ENCODE peak calls at places on chromosomes 5 and 9, in nine cellular contexts. T is heart right ventricle; W is psoas muscle; N is tibial artery; O is PC-3; P is CD8-positive, alpha-beta T cell; R is mammary epithelial cell; U is AG04450; C is bronchial epithelial cell. H is an unnamed sample.

GRCh38 chr9:4195285-4195684 is 104.6 kb downstream of the GLIS3 start:
- DNase-seq in T (no peak), W (no peak), N (no peak), O (no peak), P (no peak), R (no peak), U (no peak), C (no peak), H (no peak)

GRCh38 chr9:122228906-122229837 is at the start of gene LHX6:
- DNase-seq in T (no peak), W (no peak), N (no peak), O (peak; percentile 38), P (no peak), R (peak; percentile 54), U (no peak), C (peak; percentile 29), H (no peak)

GRCh38 chr5:138942066-138942465 is 66.9 kb upstream of the LRRTM2 start:
- DNase-seq in T (no peak), W (no peak), N (no peak), O (no peak), P (no peak), R (no peak), U (no peak), C (no peak), H (no peak)

GRCh38 chr5:115543931-115544370 is 624 bp downstream of the FEM1C start:
- DNase-seq in T (peak; percentile 26), W (peak; percentile 63), N (peak; percentile 78), O (peak; percentile 26), P (peak; percentile 8), R (peak; percentile 61), U (no peak), C (peak; percentile 33), H (peak; percentile 66)

GRCh38 chr5:107112207-107112606 is 558.5 kb downstream of the EFNA5 start:
- DNase-seq in T (no peak), W (no peak), N (no peak), O (no peak), P (no peak), R (no peak), U (no peak), C (no peak), H (no peak)

GRCh38 chr9:101478906-101479305 is 43.3 kb upstream of the ALDOB start:
- DNase-seq in T (no peak), W (no peak), N (no peak), O (no peak), P (no peak), R (no peak), U (no peak), C (peak; percentile 52), H (no peak)

GRCh38 chr9:105072476-105072875 is 144.5 kb upstream of the ABCA1 start:
- DNase-seq in T (no peak), W (no peak), N (no peak), O (no peak), P (no peak), R (no peak), U (no peak), C (no peak), H (no peak)

GRCh38 chr9:88530051-88530450 is 4.9 kb upstream of the NXNL2 start:
- DNase-seq in T (no peak), W (no peak), N (no peak), O (peak; percentile 69), P (no peak), R (no peak), U (no peak), C (peak; percentile 17), H (no peak)

GRCh38 chr5:83082750-83083149 is 5.4 kb downstream of the XRCC4 start:
- DNase-seq in T (no peak), W (no peak), N (no peak), O (no peak), P (no peak), R (no peak), U (no peak), C (no peak), H (no peak)

GRCh38 chr5:32233696-32234447 is 59.8 kb upstream of the GOLPH3 start:
- DNase-seq in T (no peak), W (no peak), N (no peak), O (peak; percentile 17), P (no peak), R (peak; percentile 71), U (no peak), C (peak; percentile 35), H (peak; percentile 31)

GRCh38 chr9:132670359-132670815 is at the start of gene GTF3C4:
- DNase-seq in T (peak; percentile 88), W (peak; percentile 92), N (peak; percentile 91), O (peak; percentile 61), P (peak; percentile 79), R (peak; percentile 75), U (peak; percentile 42), C (no peak), H (peak; percentile 87)

GRCh38 chr5:148476302-148476701 is 92.5 kb downstream of the FBXO38 start:
- DNase-seq in T (no peak), W (no peak), N (no peak), O (no peak), P (no peak), R (no peak), U (no peak), C (no peak), H (no peak)

DNA sequence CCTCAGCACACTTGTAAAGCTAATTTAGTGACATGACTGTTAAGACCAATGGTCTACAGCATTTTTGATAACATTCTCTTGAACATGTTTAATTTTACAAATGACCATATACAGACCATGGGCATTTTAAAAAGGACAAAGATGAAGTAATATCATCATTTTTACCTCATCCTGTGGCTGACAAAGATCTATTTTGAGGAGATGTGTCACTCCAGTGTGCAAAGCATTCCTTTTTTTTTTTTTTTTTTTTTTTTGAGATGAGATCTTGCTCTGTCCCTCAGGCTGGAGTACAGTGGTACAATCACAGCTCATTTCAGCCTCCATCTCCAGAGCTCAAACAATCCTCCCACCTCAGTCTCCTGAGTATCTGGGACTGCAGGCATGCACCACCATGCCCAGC is 118.2 kb upstream of the TBC1D2 start:
- DNase-seq in T (no peak), W (no peak), N (no peak), O (no peak), P (no peak), R (no peak), U (no peak), C (peak; percentile 40), H (no peak)
- H3K27me3 ChIP-seq in T (no peaks in the 10 kb centered on the region), W (no peaks in the 10 kb centered on the region), N (no peaks in the 10 kb centered on the region), O (no peaks in the 10 kb centered on the region), P (no peaks in the 10 kb centered on the region), R (no peaks in the 10 kb centered on the region), U (no peaks in the 10 kb centered on the region), C (no peaks in the 10 kb centered on the region), H (no peaks in the 10 kb centered on the region)

GRCh38 chr5:2586016-2586715 is 165.3 kb downstream of the IRX2 start:
- DNase-seq in T (no peak), W (no peak), N (no peak), O (no peak), P (no peak), R (no peak), U (no peak), C (no peak), H (no peak)

GRCh38 chr5:2582507-2582906 is 169.0 kb downstream of the IRX2 start:
- DNase-seq in T (no peak), W (no peak), N (no peak), O (no peak), P (no peak), R (no peak), U (no peak), C (no peak), H (no peak)

GRCh38 chr5:2584579-2584978 is 166.9 kb downstream of the IRX2 start:
- DNase-seq in T (no peak), W (no peak), N (no peak), O (no peak), P (no peak), R (no peak), U (no peak), C (no peak), H (no peak)

GRCh38 chr5:2591777-2592453 is 159.6 kb downstream of the IRX2 start:
- DNase-seq in T (no peak), W (no peak), N (no peak), O (no peak), P (no peak), R (no peak), U (no peak), C (no peak), H (no peak)

GRCh38 chr5:2587189-2588031 is 164.1 kb downstream of the IRX2 start:
- DNase-seq in T (no peak), W (no peak), N (no peak), O (no peak), P (no peak), R (no peak), U (no peak), C (no peak), H (peak; percentile 3)
- H3K27me3 ChIP-seq in T (peaks cover 18% of the 10 kb centered on the region), W (no peaks in the 10 kb centered on the region), N (peaks cover 3% of the 10 kb centered on the region), O (no peaks in the 10 kb centered on the region), P (no peaks in the 10 kb centered on the region), R (no peaks in the 10 kb centered on the region), U (no peaks in the 10 kb centered on the region), C (no peaks in the 10 kb centered on the region), H (no peaks in the 10 kb centered on the region)

GRCh38 chr9:93190133-93190525 is 6.2 kb downstream of the WNK2 start:
- DNase-seq in T (no peak), W (no peak), N (no peak), O (no peak), P (no peak), R (no peak), U (no peak), C (no peak), H (no peak)

GRCh38 chr9:93190656-93191353 is 6.9 kb downstream of the WNK2 start:
- DNase-seq in T (no peak), W (no peak), N (no peak), O (no peak), P (no peak), R (no peak), U (no peak), C (no peak), H (no peak)

GRCh38 chr9:93192721-93193372 is 8.9 kb downstream of the WNK2 start:
- DNase-seq in T (no peak), W (peak; percentile 8), N (no peak), O (no peak), P (no peak), R (no peak), U (no peak), C (no peak), H (peak; percentile 28)

GRCh38 chr9:93189369-93190132 is 5.6 kb downstream of the WNK2 start:
- DNase-seq in T (no peak), W (peak; percentile 56), N (no peak), O (no peak), P (no peak), R (no peak), U (no peak), C (no peak), H (peak; percentile 31)

DNA sequence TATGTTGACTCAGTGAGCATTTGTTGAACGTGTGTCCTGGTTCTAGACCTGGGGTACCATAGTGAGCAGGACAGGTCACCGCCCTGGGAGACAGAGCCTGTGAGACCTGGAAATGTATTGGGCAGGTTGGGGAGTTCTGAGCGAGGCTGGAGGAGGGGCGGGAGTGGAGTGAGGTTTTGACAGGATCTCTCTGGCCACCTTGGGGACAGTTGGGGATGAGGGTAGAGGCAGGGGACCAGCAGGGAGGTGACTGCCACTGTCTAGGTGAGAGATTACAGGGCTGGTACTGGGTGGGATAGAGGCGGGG is 7.4 kb downstream of the WNK2 start:
- DNase-seq in T (no peak), W (no peak), N (no peak), O (no peak), P (no peak), R (no peak), U (no peak), C (no peak), H (no peak)
- H3K27me3 ChIP-seq in T (no peaks in the 10 kb centered on the region), W (no peaks in the 10 kb centered on the region), N (no peaks in the 10 kb centered on the region), O (no peaks in the 10 kb centered on the region), P (no peaks in the 10 kb centered on the region), R (peaks cover 3% of the 10 kb centered on the region), U (peaks cover 26% of the 10 kb centered on the region), C (peaks cover 23% of the 10 kb centered on the region), H (no peaks in the 10 kb centered on the region)

GRCh38 chr5:73311291-73312110 is 137.1 kb downstream of the FOXD1 start:
- DNase-seq in T (peak; percentile 35), W (peak; percentile 71), N (peak; percentile 68), O (peak; percentile 47), P (no peak), R (peak; percentile 85), U (peak; percentile 66), C (no peak), H (no peak)
- H3K27me3 ChIP-seq in T (peaks cover 69% of the 10 kb centered on the region), W (peaks cover 74% of the 10 kb centered on the region), N (peaks cover 48% of the 10 kb centered on the region), O (no peaks in the 10 kb centered on the region), P (peaks cover 11% of the 10 kb centered on the region), R (no peaks in the 10 kb centered on the region), U (no peaks in the 10 kb centered on the region), C (peaks cover 2% of the 10 kb centered on the region), H (peaks cover 34% of the 10 kb centered on the region)